ENCODE peak calls at places on chromosome 11, in six cellular contexts. T is pulmonary artery endothelial cell; E is effector CD8-positive, alpha-beta T cell; R is EH; L is HS-27A; W is A172. O is an unnamed sample.

GRCh38 chr11:68146704-68147474 is 25.7 kb upstream of the CHKA start:
- DNase-seq in T (no peak), E (no peak), R (peak), L (no peak), W (peak), O (no peak)

GRCh38 chr11:556175-556699 is 4.3 kb downstream of the LMNTD2 start:
- DNase-seq in T (no peak), E (no peak), R (peak), L (no peak), W (no peak), O (no peak)

GRCh38 chr11:29534831-29535230 is 482.0 kb downstream of the KCNA4 start:
- DNase-seq in T (no peak), E (no peak), R (no peak), L (peak), W (peak), O (no peak)

GRCh38 chr11:108501396-108501795 is 3.2 kb upstream of the POGLUT3 start:
- DNase-seq in T (no peak), E (no peak), R (peak), L (no peak), W (peak), O (no peak)

GRCh38 chr11:12414641-12415040 is 37.3 kb downstream of the PARVA start:
- DNase-seq in T (no peak), E (no peak), R (no peak), L (no peak), W (no peak), O (no peak)

GRCh38 chr11:117795726-117796455 is 1.1 kb downstream of the DSCAML1 start:
- DNase-seq in T (no peak), E (no peak), R (no peak), L (no peak), W (no peak), O (no peak)

GRCh38 chr11:76653674-76654309 is 16.8 kb downstream of the LRRC32 start:
- DNase-seq in T (no peak), E (no peak), R (peak), L (no peak), W (no peak), O (no peak)

GRCh38 chr11:130340671-130341319 is 26.1 kb upstream of the ZBTB44 start:
- DNase-seq in T (no peak), E (no peak), R (no peak), L (no peak), W (no peak), O (no peak)

GRCh38 chr11:69918231-69918937 is 99.2 kb upstream of the FGF3 start:
- DNase-seq in T (no peak), E (no peak), R (no peak), L (no peak), W (no peak), O (no peak)

GRCh38 chr11:45021692-45022130 is 71.0 kb upstream of the TP53I11 start:
- DNase-seq in T (no peak), E (no peak), R (peak), L (no peak), W (no peak), O (no peak)

GRCh38 chr11:87778341-87778740 is 396.9 kb downstream of the RAB38 start:
- DNase-seq in T (no peak), E (no peak), R (no peak), L (no peak), W (peak), O (no peak)

GRCh38 chr11:86773878-86774277 is 26.5 kb upstream of the PRSS23 start:
- DNase-seq in T (no peak), E (no peak), R (peak), L (no peak), W (no peak), O (no peak)

GRCh38 chr11:129813216-129813791 is 2.3 kb upstream of the TMEM45B start:
- DNase-seq in T (no peak), E (no peak), R (no peak), L (no peak), W (no peak), O (no peak)

GRCh38 chr11:65787649-65788622 is 1.1 kb downstream of the OVOL1 start:
- DNase-seq in T (no peak), E (no peak), R (no peak), L (no peak), W (no peak), O (no peak)

GRCh38 chr11:116895053-116895757 is 57.8 kb upstream of the APOA1 start:
- DNase-seq in T (no peak), E (peak), R (peak), L (no peak), W (no peak), O (no peak)

GRCh38 chr11:92605667-92606066 is 363.8 kb upstream of the MTNR1B start:
- DNase-seq in T (no peak), E (no peak), R (no peak), L (no peak), W (no peak), O (no peak)

GRCh38 chr11:109864834-109865557 is 228.2 kb upstream of the ZC3H12C start:
- DNase-seq in T (no peak), E (no peak), R (peak), L (no peak), W (no peak), O (no peak)

GRCh38 chr11:8998017-8998416 is 5.8 kb downstream of the NRIP3 start:
- DNase-seq in T (no peak), E (no peak), R (no peak), L (no peak), W (no peak), O (no peak)

GRCh38 chr11:2535673-2536439 is 91.0 kb downstream of the KCNQ1 start:
- DNase-seq in T (no peak), E (no peak), R (no peak), L (no peak), W (no peak), O (no peak)

GRCh38 chr11:70091651-70092050 is 13.5 kb downstream of the ANO1 start:
- DNase-seq in T (no peak), E (no peak), R (no peak), L (no peak), W (no peak), O (no peak)

GRCh38 chr11:134469627-134470026 is 57.6 kb upstream of the B3GAT1 start:
- DNase-seq in T (no peak), E (no peak), R (no peak), L (no peak), W (peak), O (no peak)

GRCh38 chr11:65036931-65037330 is 4.1 kb upstream of the SAC3D1 start:
- DNase-seq in T (no peak), E (no peak), R (no peak), L (no peak), W (peak), O (no peak)

GRCh38 chr11:117833401-117833891 is 8.9 kb upstream of the FXYD2 start:
- DNase-seq in T (no peak), E (no peak), R (no peak), L (no peak), W (peak), O (no peak)

GRCh38 chr11:15519124-15519791 is 404.5 kb downstream of the INSC start:
- DNase-seq in T (no peak), E (no peak), R (no peak), L (no peak), W (no peak), O (no peak)

GRCh38 chr11:28144808-28145207 is 36.6 kb downstream of the METTL15 start:
- DNase-seq in T (no peak), E (no peak), R (no peak), L (no peak), W (peak), O (no peak)

GRCh38 chr11:37995886-37996285 is 1397.8 kb upstream of the RAG2 start:
- DNase-seq in T (no peak), E (no peak), R (no peak), L (no peak), W (no peak), O (no peak)

GRCh38 chr11:14022251-14022650 is 59.7 kb downstream of the SPON1 start:
- DNase-seq in T (no peak), E (no peak), R (no peak), L (no peak), W (no peak), O (no peak)

GRCh38 chr11:100396281-100396680 is 290.8 kb upstream of the ARHGAP42 start:
- DNase-seq in T (no peak), E (no peak), R (peak), L (no peak), W (no peak), O (no peak)

GRCh38 chr11:9385288-9385902 is 943 bp downstream of the IPO7 start:
- DNase-seq in T (no peak), E (no peak), R (no peak), L (no peak), W (peak), O (no peak)

GRCh38 chr11:94312339-94312738 is 8.0 kb downstream of the IZUMO1R start:
- DNase-seq in T (no peak), E (no peak), R (no peak), L (no peak), W (no peak), O (no peak)

GRCh38 chr11:75527938-75528845 is 2.5 kb upstream of the GDPD5 start:
- DNase-seq in T (no peak), E (no peak), R (no peak), L (no peak), W (no peak), O (no peak)

GRCh38 chr11:46309669-46310288 is 32.3 kb downstream of the CREB3L1 start:
- DNase-seq in T (no peak), E (no peak), R (no peak), L (no peak), W (peak), O (no peak)

GRCh38 chr11:8832571-8833260 is 78.3 kb upstream of the AKIP1 start:
- DNase-seq in T (no peak), E (no peak), R (peak), L (peak), W (peak), O (no peak)

GRCh38 chr11:406796-407650 is 7.8 kb downstream of the SIGIRR start:
- DNase-seq in T (no peak), E (peak), R (peak), L (no peak), W (no peak), O (peak)

GRCh38 chr11:61850687-61851086 is 22.6 kb downstream of the FADS2 start:
- DNase-seq in T (no peak), E (no peak), R (no peak), L (no peak), W (no peak), O (no peak)

GRCh38 chr11:109728056-109728455 is 306.1 kb downstream of the C11orf87 start:
- DNase-seq in T (no peak), E (no peak), R (peak), L (no peak), W (peak), O (no peak)

GRCh38 chr11:126862664-126863247 is 137.8 kb downstream of the KIRREL3 start:
- DNase-seq in T (no peak), E (no peak), R (no peak), L (no peak), W (no peak), O (no peak)

GRCh38 chr11:110130642-110131238 is 37.5 kb downstream of the ZC3H12C start:
- DNase-seq in T (no peak), E (no peak), R (no peak), L (no peak), W (no peak), O (no peak)

GRCh38 chr11:116687458-116688201 is 85.2 kb downstream of the BUD13 start:
- DNase-seq in T (no peak), E (no peak), R (peak), L (no peak), W (no peak), O (no peak)

GRCh38 chr11:95877288-95877687 is 46.6 kb downstream of the MTMR2 start:
- DNase-seq in T (no peak), E (no peak), R (peak), L (peak), W (peak), O (no peak)

O was measured in T-helper 17 cell.